ENCODE peak calls at places on chromosomes 7 and 10, in six cellular contexts. G is neural crest cell, U is A549, K is ovary, N is IMR-90, E is nephron progenitor cell. J is an unnamed sample.

GRCh38 chr7:121442845-121443244 is 46.7 kb upstream of the FAM3C start:
- DNase-seq in K (no peak), U (no peak), N (no peak), G (no peak), E (no peak), J (no peak)

GRCh38 chr7:114986805-114987204 is 64.9 kb downstream of the MDFIC start:
- DNase-seq in N (peak), E (no peak), U (no peak), G (no peak), K (no peak), J (peak)

GRCh38 chr10:112565434-112566053 is 118.5 kb downstream of the VTI1A start:
- DNase-seq in U (peak), E (peak), N (peak), G (peak), K (no peak), J (peak)

GRCh38 chr7:2802504-2803341 is 41.4 kb downstream of the GNA12 start:
- DNase-seq in N (peak), G (no peak), K (no peak), U (peak), E (no peak), J (peak)

GRCh38 chr10:58352956-58353610 is 18.3 kb downstream of the UBE2D1 start:
- DNase-seq in U (no peak), N (peak), G (no peak), E (no peak), K (no peak), J (no peak)

GRCh38 chr7:68529221-68529620 is 1069.1 kb upstream of the AUTS2 start:
- DNase-seq in E (no peak), K (no peak), U (no peak), N (no peak), G (no peak), J (no peak)

GRCh38 chr7:77806425-77806824 is 7.9 kb downstream of the PHTF2 start:
- DNase-seq in U (no peak), N (no peak), G (no peak), E (no peak), K (no peak), J (no peak)

GRCh38 chr10:104300736-104301292 is 31.8 kb downstream of the GSTO2 start:
- DNase-seq in E (peak), K (peak), U (peak), N (peak), G (no peak), J (peak)

GRCh38 chr10:17174626-17175025 is 26.8 kb downstream of the TRDMT1 start:
- DNase-seq in G (no peak), U (no peak), K (no peak), N (no peak), E (no peak), J (no peak)

GRCh38 chr7:115097175-115097671 is 175.3 kb downstream of the MDFIC start:
- DNase-seq in U (no peak), G (no peak), N (peak), K (no peak), E (no peak), J (peak)

GRCh38 chr10:42951486-42952251 is 125.2 kb upstream of the RET start:
- DNase-seq in E (peak), K (no peak), G (no peak), U (no peak), N (no peak), J (no peak)

GRCh38 chr7:3805151-3805550 is 504.1 kb downstream of the SDK1 start:
- DNase-seq in E (no peak), K (no peak), N (peak), G (no peak), U (peak), J (peak)

GRCh38 chr7:3089493-3089892 is 45.8 kb upstream of the CARD11 start:
- DNase-seq in G (peak), N (peak), K (no peak), E (peak), U (peak), J (peak)

GRCh38 chr10:31708513-31708912 is 220.1 kb downstream of the ARHGAP12 start:
- DNase-seq in N (no peak), E (no peak), K (no peak), G (no peak), U (no peak), J (no peak)

GRCh38 chr7:15399446-15399845 is 162.4 kb downstream of the AGMO start:
- DNase-seq in N (peak), E (no peak), K (no peak), G (no peak), U (no peak), J (no peak)

GRCh38 chr10:70337201-70337651 is 45.2 kb downstream of the LRRC20 start:
- DNase-seq in E (no peak), K (no peak), N (peak), G (no peak), U (no peak), J (peak)

GRCh38 chr10:43785252-43785651 is 136.6 kb upstream of the ZNF32 start:
- DNase-seq in E (no peak), G (no peak), K (no peak), U (peak), N (no peak), J (no peak)

GRCh38 chr10:71766717-71767419 is 6.5 kb downstream of the VSIR start:
- DNase-seq in E (no peak), G (no peak), U (peak), N (peak), K (peak), J (peak)

GRCh38 chr10:101222683-101223273 is 6.5 kb downstream of the LBX1 start:
- DNase-seq in E (peak), U (no peak), G (no peak), K (no peak), N (no peak), J (no peak)

GRCh38 chr10:27252267-27253000 is 11.8 kb upstream of the ACBD5 start:
- DNase-seq in U (peak), G (no peak), N (peak), K (peak), E (peak), J (peak)

GRCh38 chr10:22016046-22016705 is 12.6 kb upstream of the DNAJC1 start:
- DNase-seq in U (no peak), K (no peak), N (no peak), E (no peak), G (no peak), J (no peak)

GRCh38 chr7:119482209-119482608 is 790.8 kb upstream of the KCND2 start:
- DNase-seq in E (peak), K (peak), N (no peak), U (peak), G (peak), J (peak)

GRCh38 chr10:75079436-75080083 is 31.9 kb upstream of the SAMD8 start:
- DNase-seq in E (no peak), K (no peak), G (no peak), N (no peak), U (no peak), J (no peak)

DNA sequence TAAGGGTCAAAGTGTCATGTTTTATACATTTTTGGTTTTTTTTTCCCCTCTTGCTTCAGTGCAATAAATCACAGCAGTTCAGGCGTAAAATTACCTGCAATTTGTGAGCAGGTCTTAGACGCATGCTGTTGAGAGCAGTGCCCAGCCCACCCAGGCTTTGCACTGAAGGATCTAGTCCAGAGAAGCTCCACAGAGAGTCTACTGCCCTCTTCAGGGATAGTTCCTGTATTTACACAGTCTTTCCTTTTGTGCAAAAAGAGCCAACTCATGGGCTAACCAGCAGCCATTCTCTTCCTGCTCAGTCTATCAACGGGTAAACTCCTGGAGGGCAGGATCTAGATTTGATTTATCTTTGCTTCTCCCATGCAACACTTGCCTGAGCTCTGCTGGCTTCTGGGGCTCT is 82.2 kb upstream of the NAMPT start:
- DNase-seq in G (no peak), E (no peak), K (no peak), N (peak), U (no peak), J (peak)
- TF ChIP-seq CTCF in G (no peak), E (peak), K (no peak), N (peak), U (no peak), J (peak)

GRCh38 chr7:82173400-82174021 is 270.1 kb downstream of the CACNA2D1 start:
- DNase-seq in K (no peak), E (no peak), N (no peak), U (no peak), G (no peak), J (no peak)
- TF ChIP-seq CTCF in K (no peak), E (no peak), N (no peak), U (no peak), G (no peak), J (no peak)

GRCh38 chr7:27933691-27934565 is 194.0 kb downstream of the TAX1BP1 start:
- DNase-seq in G (no peak), N (no peak), K (no peak), E (no peak), U (no peak), J (peak)
- TF ChIP-seq CTCF in G (peak), N (peak), K (no peak), E (peak), U (peak), J (peak)

DNA sequence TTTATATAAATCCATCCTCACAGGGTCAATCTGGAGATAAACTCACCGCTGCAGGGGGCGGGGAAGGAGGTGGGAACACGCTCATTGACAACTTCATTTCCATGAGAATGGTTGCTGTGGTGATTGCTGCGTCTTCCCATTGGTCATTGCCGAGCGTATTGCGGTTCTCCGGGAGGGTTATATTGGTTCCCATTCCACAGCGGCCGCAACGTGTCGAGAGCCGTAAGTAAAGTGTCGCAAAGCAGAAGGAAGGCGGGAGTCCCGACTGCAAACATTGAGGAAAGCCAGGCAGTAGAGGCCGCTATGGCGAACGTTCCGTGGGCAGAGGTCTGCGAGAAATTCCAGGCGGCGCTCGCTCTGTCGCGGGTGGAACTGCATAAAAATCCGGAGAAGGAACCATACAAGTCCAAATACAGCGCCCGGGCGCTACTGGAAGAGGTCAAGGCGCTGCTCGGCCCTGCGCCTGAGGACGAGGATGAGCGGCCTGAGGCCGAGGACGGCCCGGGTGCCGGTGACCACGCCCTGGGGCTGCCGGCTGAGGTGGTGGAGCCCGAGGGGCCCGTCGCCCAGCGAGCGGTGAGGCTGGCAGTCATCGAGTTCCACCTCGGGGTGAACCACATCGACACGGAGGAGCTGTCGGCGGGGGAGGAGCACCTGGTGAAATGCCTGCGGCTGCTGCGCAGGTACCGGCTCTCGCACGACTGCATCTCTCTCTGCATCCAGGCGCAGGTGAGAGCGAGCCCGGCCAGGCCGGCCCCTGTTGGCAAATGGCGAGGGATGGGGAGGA is at the start of gene KIFBP:
- DNase-seq in N (peak), K (peak), U (peak), G (peak), E (peak), J (peak)
- TF ChIP-seq CTCF in N (peak), K (peak), U (peak), G (peak), E (peak), J (peak)

DNA sequence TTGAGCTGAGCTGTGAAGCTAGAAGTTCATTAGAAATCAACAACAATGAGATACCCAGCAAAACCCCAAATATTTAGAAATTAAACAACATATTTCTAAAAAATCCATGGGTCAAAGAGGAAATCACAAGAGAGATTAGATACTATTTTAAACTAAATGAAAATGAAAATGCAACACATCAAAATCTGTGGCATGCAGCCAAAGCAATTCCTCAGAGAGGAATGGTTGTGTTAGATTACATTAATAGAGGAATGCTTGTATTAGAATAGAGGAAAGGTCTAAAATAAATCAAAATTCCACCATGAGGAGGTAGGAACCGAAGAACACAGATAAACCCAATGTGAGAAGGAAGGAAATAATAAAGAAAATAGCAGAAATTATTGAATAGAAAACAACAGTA is 642.1 kb upstream of the GALNT17 start:
- DNase-seq in G (no peak), N (no peak), K (no peak), E (no peak), U (no peak), J (no peak)
- TF ChIP-seq CTCF in G (no peak), N (no peak), K (no peak), E (no peak), U (no peak), J (no peak)

DNA sequence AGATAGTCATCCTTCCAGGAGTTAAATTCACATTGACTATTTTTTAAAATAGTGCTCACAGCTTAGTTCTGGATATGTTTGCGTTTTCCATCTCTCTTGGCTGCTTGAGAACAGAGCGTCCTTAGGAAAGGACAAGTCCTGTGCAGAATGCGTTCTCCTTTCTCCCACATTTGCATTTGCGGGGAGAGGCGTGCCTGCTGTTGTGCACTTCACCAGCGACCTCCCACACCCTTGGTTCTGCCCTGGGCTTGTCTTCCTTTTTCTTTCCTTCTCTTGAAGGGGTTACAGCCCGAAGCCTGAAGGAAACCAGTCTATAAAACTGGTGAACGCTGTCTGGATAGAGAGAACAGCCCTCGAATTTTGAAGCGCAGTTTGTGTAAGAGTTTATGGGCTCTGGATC is 367.1 kb downstream of the DPP6 start:
- DNase-seq in E (no peak), N (no peak), G (no peak), K (no peak), U (no peak), J (no peak)
- TF ChIP-seq CTCF in E (no peak), N (no peak), G (no peak), K (no peak), U (no peak), J (no peak)

GRCh38 chr7:97495487-97495886 is 236.4 kb upstream of the TAC1 start:
- DNase-seq in K (no peak), E (no peak), N (no peak), U (no peak), G (no peak), J (no peak)

GRCh38 chr7:97503367-97504094 is 228.4 kb upstream of the TAC1 start:
- DNase-seq in U (no peak), N (no peak), G (no peak), E (no peak), K (no peak), J (no peak)

DNA sequence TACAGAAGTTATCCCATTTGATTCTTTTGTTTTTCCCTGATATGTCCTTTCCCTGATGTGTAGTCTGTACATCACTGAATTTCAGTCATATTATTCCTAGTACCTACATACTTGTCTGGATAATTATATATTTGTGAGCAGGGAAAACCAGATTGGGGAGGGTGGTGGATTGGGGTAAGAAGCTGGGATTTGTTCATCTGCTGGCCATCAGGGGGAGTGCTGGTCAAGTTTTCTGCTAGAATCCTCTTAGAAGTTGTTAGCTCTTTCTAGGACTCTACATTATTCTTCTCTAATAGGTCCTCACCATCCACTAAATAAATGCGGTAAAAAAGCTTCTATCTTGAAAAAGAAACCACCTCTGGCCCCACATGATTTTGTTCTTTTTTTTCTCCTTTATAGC is 232.7 kb upstream of the TAC1 start:
- DNase-seq in G (peak), U (peak), E (peak), N (no peak), K (no peak), J (no peak)
- TF ChIP-seq CTCF in G (peak), U (peak), E (peak), N (peak), K (no peak), J (peak)

GRCh38 chr7:140640727-140641531 is at the start of gene DENND2A:
- DNase-seq in K (peak), E (peak), N (peak), U (no peak), G (peak), J (peak)

GRCh38 chr7:140635821-140636220 is 4.8 kb downstream of the DENND2A start:
- DNase-seq in G (no peak), K (peak), N (no peak), E (no peak), U (no peak), J (no peak)

GRCh38 chr7:140640060-140640611 is 477 bp downstream of the DENND2A start:
- DNase-seq in G (peak), U (peak), N (peak), K (peak), E (peak), J (peak)

GRCh38 chr7:140639366-140640053 is 1.1 kb downstream of the DENND2A start:
- DNase-seq in G (no peak), E (no peak), K (peak), N (peak), U (no peak), J (peak)

GRCh38 chr7:140638311-140638791 is 2.3 kb downstream of the DENND2A start:
- DNase-seq in E (no peak), N (peak), U (peak), K (peak), G (no peak), J (peak)
- TF ChIP-seq CTCF in E (no peak), N (peak), U (no peak), K (no peak), G (no peak), J (peak)

J was measured in astrocyte of the spinal cord.